ENCODE peak calls at places on chromosomes 1 and 21, in ten cellular contexts. S is pancreas, M is vagina, L is IMR-90, O is transverse colon, U is GM12878, I is left ventricle myocardium inferior, A is esophagus muscularis mucosa, X is uterus, C is GM23338. W is an unnamed sample.

GRCh38 chr1:34900775-34901502 is 28.5 kb downstream of the DLGAP3 start:
- DNase-seq in O (no peak), M (no peak), X (no peak), I (no peak), S (no peak), U (no peak), A (no peak), L (no peak), C (no peak), W (no peak)

GRCh38 chr1:90579212-90579802 is 137.8 kb downstream of the BARHL2 start:
- DNase-seq in C (peak; percentile 74), S (no peak), A (no peak), O (no peak), I (no peak), M (no peak), U (no peak), L (peak; percentile 40), X (no peak), W (no peak)

GRCh38 chr21:40165212-40165611 is 298.0 kb downstream of the PCP4 start:
- DNase-seq in M (no peak), U (no peak), L (no peak), I (peak; percentile 22), O (no peak), S (no peak), X (no peak), C (no peak), A (no peak), W (no peak)

GRCh38 chr1:1033009-1033587 is 13.2 kb downstream of the AGRN start:
- DNase-seq in U (peak; percentile 72), S (peak; percentile 94), L (peak; percentile 63), A (no peak), C (peak; percentile 98), X (peak; percentile 68), M (no peak), I (peak; percentile 65), O (peak; percentile 92), W (peak; percentile 89)

GRCh38 chr1:36846366-36846765 is 187.9 kb downstream of the GRIK3 start:
- DNase-seq in O (no peak), X (no peak), S (no peak), A (no peak), L (no peak), C (peak; percentile 37), U (no peak), I (no peak), M (no peak), W (no peak)

GRCh38 chr1:172470149-172470548 is 26.3 kb upstream of the PIGC start:
- DNase-seq in A (no peak), I (no peak), S (no peak), X (no peak), O (no peak), L (no peak), U (no peak), C (no peak), M (no peak), W (no peak)

GRCh38 chr21:41750532-41751151 is 16.2 kb downstream of the RIPK4 start:
- DNase-seq in S (no peak), A (no peak), O (no peak), L (no peak), U (no peak), I (peak; percentile 10), C (no peak), X (no peak), M (no peak), W (no peak)

GRCh38 chr1:75426688-75427087 is 184.2 kb downstream of the SLC44A5 start:
- DNase-seq in X (no peak), M (no peak), O (no peak), C (no peak), U (no peak), A (no peak), I (no peak), L (no peak), S (no peak), W (no peak)

GRCh38 chr1:3463891-3464648 is 9.6 kb downstream of the ARHGEF16 start:
- DNase-seq in U (no peak), O (no peak), L (no peak), C (no peak), I (peak; percentile 6), X (no peak), S (peak; percentile 16), M (no peak), A (no peak), W (peak; percentile 9)

GRCh38 chr1:247653040-247653439 is 26.5 kb downstream of the OR13G1 start:
- DNase-seq in L (no peak), U (no peak), C (no peak), M (no peak), A (no peak), O (no peak), S (no peak), I (no peak), X (no peak), W (no peak)

GRCh38 chr21:41885341-41886024 is 6.3 kb upstream of the PRDM15 start:
- DNase-seq in O (no peak), C (no peak), S (no peak), M (no peak), A (no peak), I (no peak), X (no peak), U (no peak), L (peak; percentile 53), W (no peak)

GRCh38 chr1:173862769-173863223 is 5.0 kb downstream of the GAS5 start:
- DNase-seq in L (no peak), C (peak; percentile 58), O (no peak), U (no peak), S (no peak), X (no peak), M (no peak), I (no peak), A (no peak), W (no peak)
- H3K4me1 ChIP-seq in L (no peaks in the 10 kb centered on the region), C (peaks cover 24% of the 10 kb centered on the region), O (peaks cover 28% of the 10 kb centered on the region), U (peaks cover 4% of the 10 kb centered on the region), S (peaks cover 16% of the 10 kb centered on the region), X (no peaks in the 10 kb centered on the region), M (peaks cover 29% of the 10 kb centered on the region), I (peaks cover 36% of the 10 kb centered on the region), A (peaks cover 32% of the 10 kb centered on the region), W (peaks cover 18% of the 10 kb centered on the region)

DNA sequence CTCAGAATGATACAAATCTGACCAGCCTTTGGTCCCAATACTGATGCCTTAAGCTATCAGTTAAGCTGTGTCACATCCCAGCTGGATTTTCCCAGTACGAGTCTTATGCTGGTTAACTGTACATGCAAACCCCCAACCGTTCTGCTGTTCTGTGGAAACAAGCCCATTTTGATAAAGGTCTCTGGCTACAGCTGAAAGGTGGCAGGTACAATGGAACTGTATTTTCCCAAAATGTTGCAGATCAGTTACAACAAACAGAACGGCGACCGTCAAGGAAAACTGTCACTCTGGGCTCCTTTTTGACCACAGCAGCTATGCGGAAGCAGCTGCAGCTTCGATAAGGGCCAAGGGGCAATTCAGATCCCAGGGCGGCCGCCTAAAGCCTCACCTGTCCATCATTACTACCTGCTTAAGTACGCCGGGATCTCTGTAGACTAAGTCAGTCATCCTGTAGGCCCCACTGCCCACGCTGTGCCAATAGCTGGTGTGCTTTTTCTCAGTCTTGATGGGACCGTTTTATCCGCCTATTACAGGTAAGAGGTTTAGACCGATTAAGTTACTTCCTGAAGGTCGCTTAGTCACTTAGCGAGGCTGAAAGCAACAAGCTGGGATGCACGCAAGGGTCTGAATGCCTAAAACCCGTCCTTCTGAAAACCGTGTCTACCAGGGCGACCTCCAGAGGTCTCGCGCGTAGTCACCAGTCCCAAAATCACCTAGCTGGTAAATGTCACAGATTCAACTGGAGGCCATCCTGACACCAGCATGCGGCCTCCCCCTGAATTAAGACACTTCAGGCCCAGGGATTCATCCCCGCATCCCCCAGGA is 11.1 kb upstream of the RAB42 start:
- DNase-seq in I (no peak), M (no peak), A (no peak), C (peak; percentile 34), O (peak; percentile 68), S (peak; percentile 34), L (peak; percentile 56), X (no peak), U (no peak), W (no peak)
- TF ChIP-seq CTCF in I (no peak), M (no peak), A (no peak), C (no peak), O (no peak), S (no peak), L (no peak), X (no peak), U (peak; percentile 33), W (no peak)

GRCh38 chr1:157114183-157115121 is 14.8 kb upstream of the ETV3L start:
- DNase-seq in M (no peak), X (no peak), L (no peak), U (no peak), S (no peak), O (no peak), I (no peak), A (no peak), C (no peak), W (no peak)
- H3K4me1 ChIP-seq in M (no peaks in the 10 kb centered on the region), X (no peaks in the 10 kb centered on the region), L (no peaks in the 10 kb centered on the region), U (peaks cover 18% of the 10 kb centered on the region), S (no peaks in the 10 kb centered on the region), O (no peaks in the 10 kb centered on the region), I (peaks cover 5% of the 10 kb centered on the region), A (no peaks in the 10 kb centered on the region), C (peaks cover 58% of the 10 kb centered on the region), W (no peaks in the 10 kb centered on the region)

GRCh38 chr1:40949563-40949962 is 29.9 kb upstream of the CTPS1 start:
- DNase-seq in M (no peak), I (no peak), X (no peak), U (no peak), O (no peak), L (no peak), A (no peak), C (no peak), S (no peak), W (no peak)

GRCh38 chr1:40952744-40953315 is 26.7 kb upstream of the CTPS1 start:
- DNase-seq in C (no peak), X (no peak), U (no peak), A (no peak), O (no peak), I (no peak), M (no peak), L (no peak), S (no peak), W (no peak)

GRCh38 chr1:40951943-40952743 is 27.4 kb upstream of the CTPS1 start:
- DNase-seq in L (peak; percentile 29), O (peak; percentile 77), S (peak; percentile 85), U (no peak), I (peak; percentile 66), X (peak; percentile 74), C (peak; percentile 92), M (no peak), A (no peak), W (peak; percentile 79)

GRCh38 chr1:40945491-40945973 is 34.0 kb upstream of the CTPS1 start:
- DNase-seq in A (no peak), S (no peak), M (no peak), C (no peak), X (no peak), U (no peak), O (no peak), I (no peak), L (peak; percentile 22), W (no peak)

DNA sequence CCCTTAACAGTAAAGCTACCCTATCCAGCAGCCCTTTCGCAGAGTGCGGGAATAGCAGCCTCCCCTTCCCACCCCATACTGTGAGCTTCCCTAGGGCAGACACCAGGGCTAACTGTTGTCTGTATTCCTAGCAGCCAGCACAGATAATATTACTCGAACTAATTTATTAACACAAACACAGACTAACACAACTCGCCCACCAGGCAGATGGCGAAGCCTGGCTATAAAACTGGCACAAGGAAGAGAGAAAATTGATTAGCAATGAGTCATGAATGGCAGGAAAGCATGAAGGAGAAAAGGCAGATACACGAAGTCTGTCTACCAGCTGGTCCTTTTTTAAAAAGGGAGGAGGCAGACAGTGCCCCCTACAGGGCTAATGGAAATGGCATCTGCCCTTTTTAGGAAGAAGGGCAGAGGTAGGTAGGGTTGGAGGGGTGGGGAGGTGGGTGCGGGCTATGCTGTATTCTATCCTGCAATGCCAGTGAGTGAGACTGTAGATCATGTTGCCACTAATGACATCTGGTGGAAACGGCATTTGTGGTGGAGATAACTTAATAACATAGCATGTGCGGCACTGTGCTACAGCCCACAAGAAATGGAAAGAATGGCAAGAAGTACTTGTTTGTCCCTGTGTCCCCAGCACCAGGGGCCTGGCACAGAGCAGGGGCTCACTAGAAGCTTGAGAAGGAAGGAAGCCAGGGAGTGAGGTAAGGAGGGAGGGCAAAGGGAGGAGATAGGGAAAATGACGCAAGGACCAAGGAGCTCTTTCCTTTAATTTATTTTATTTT is 30.6 kb upstream of the CTPS1 start:
- DNase-seq in S (peak; percentile 69), C (peak; percentile 90), A (no peak), U (no peak), X (no peak), M (no peak), I (no peak), O (peak; percentile 58), L (peak; percentile 73), W (no peak)
- TF ChIP-seq CTCF in S (peak; percentile 72), C (peak; percentile 89), A (peak; percentile 25), U (peak; percentile 63), X (peak; percentile 45), M (no peak), I (peak; percentile 71), O (peak; percentile 75), L (peak; percentile 68), W (peak; percentile 47)